ENCODE peak calls at places on chromosomes 5 and 9, in four cellular contexts. M is A549, N is IMR-90, A is K562. Y is an unnamed sample.

GRCh38 chr9:121299125-121299466 is 31.1 kb downstream of the GSN start:
- DNase-seq in A (no peak), N (no peak), M (no peak), Y (no peak)

GRCh38 chr5:34500236-34500836 is 155.8 kb upstream of the RAI14 start:
- DNase-seq in A (no peak), N (no peak), M (no peak), Y (peak)

GRCh38 chr5:135216072-135216812 is 182.2 kb upstream of the PITX1 start:
- DNase-seq in A (no peak), N (no peak), M (no peak), Y (no peak)

GRCh38 chr9:1759901-1760300 is 255.2 kb upstream of the SMARCA2 start:
- DNase-seq in A (no peak), N (no peak), M (no peak), Y (no peak)

GRCh38 chr5:143714629-143715028 is 97.3 kb upstream of the HMHB1 start:
- DNase-seq in A (no peak), M (no peak), N (peak), Y (no peak)

GRCh38 chr9:94783121-94783664 is 56.7 kb downstream of the AOPEP start:
- DNase-seq in M (peak), N (peak), A (no peak), Y (peak)

GRCh38 chr5:17169507-17169906 is 47.9 kb upstream of the BASP1 start:
- DNase-seq in A (no peak), M (no peak), N (peak), Y (peak)

GRCh38 chr5:74442466-74442865 is 198.1 kb downstream of the ENC1 start:
- DNase-seq in A (no peak), M (no peak), N (no peak), Y (no peak)

GRCh38 chr9:93593144-93593655 is 16.8 kb downstream of the PHF2 start:
- DNase-seq in M (no peak), N (no peak), A (no peak), Y (no peak)

GRCh38 chr9:115992834-115993233 is 160.8 kb upstream of the PAPPA start:
- DNase-seq in N (peak), A (no peak), M (no peak), Y (no peak)

GRCh38 chr5:75050415-75050814 is 1.9 kb downstream of the GCNT4 start:
- DNase-seq in M (peak), A (peak), N (no peak), Y (peak)

GRCh38 chr5:123156577-123157296 is 67.7 kb downstream of the PRDM6 start:
- DNase-seq in A (no peak), M (no peak), N (peak), Y (no peak)

GRCh38 chr5:78768781-78769380 is 120.3 kb upstream of the LHFPL2 start:
- DNase-seq in N (no peak), A (no peak), M (no peak), Y (no peak)

GRCh38 chr5:135337064-135337463 is 62.0 kb downstream of the MACROH2A1 start:
- DNase-seq in A (no peak), N (no peak), M (no peak), Y (no peak)

GRCh38 chr9:126304946-126305370 is 21.7 kb upstream of the MVB12B start:
- DNase-seq in A (no peak), N (no peak), M (no peak), Y (no peak)

GRCh38 chr5:87770601-87771121 is 357.9 kb upstream of the CCNH start:
- DNase-seq in M (no peak), N (no peak), A (no peak), Y (no peak)

DNA sequence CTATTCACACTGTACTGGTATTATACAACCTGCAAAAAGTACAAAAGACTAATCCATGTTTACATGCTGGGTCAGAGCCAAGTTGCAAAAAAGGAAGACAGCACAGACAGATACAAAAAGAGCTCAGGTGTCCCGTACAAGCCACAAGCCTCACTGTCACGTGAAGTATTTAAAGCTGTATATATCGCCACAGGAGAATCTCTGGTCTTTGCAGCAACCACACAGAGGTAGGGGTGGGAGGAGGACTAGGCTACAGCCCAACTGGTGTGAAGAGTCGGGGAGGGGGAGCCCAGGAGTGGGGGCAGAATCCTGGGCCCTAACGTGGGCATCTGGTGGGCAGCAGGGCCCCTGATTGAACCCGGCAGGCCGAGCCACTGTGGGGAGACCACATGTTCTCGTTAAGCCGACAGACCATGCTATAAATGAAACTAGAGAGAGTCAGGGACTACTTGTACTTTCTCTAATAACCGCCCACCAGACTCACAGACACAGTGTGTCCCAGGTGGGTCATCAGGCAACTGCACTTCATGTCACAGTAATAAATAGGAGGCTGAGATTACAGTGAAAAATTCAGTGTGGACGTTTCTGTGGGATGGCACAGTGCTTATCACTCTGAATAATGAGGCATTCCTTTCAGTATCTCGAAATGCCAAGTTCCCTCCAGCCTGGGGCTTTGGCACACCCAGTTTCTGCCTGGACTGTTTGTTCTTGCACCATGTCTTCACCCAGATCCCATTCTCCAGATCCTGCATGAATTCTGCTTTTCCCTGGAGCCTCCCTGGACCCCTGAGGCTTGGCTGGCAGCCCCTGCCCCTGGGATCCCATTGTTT is 79.3 kb upstream of the SH3PXD2B start:
- DNase-seq in A (no peak), M (no peak), N (no peak), Y (no peak)
- TF ChIP-seq MAZ in A (no peak), M (no peak), N (no peak), Y (no peak)

GRCh38 chr5:116032991-116033390 is 719 bp downstream of the ARL14EPL start:
- DNase-seq in N (no peak), M (no peak), A (no peak), Y (no peak)

GRCh38 chr5:116038817-116039216 is 6.5 kb downstream of the ARL14EPL start:
- DNase-seq in N (no peak), A (no peak), M (no peak), Y (no peak)

GRCh38 chr5:116035123-116035522 is 2.9 kb downstream of the ARL14EPL start:
- DNase-seq in M (no peak), A (no peak), N (no peak), Y (no peak)

GRCh38 chr5:116042375-116042774 is 10.1 kb downstream of the ARL14EPL start:
- DNase-seq in N (no peak), M (no peak), A (no peak), Y (no peak)

DNA sequence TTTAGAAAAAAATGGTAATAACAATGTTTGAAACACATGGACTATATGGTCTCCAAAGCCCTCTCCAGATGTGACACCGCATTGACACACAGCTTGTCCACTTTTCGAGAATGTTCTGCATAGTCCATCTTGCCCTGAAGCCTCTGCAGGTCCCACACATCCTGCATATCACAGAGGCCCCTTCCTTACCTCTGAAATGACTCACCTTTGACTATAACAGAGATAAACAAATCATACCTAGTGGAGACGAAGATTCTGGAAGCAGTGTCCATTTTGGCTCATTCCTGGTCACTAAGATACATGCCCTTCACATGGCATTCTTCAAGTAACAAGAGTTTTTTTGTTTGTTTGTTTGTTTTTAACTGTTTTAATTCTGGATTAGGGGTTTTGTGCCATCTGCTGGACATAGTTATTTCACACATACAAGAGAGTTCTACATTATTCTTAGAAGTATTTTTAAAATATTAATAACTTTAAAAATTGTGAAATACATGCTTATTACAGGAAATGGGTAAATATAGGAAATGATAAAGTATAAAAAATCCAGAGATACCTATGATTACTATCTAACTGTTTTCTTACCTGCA is 5.1 kb downstream of the ARL14EPL start:
- DNase-seq in N (no peak), A (no peak), M (no peak), Y (no peak)
- TF ChIP-seq MAZ in N (no peak), A (no peak), M (no peak), Y (no peak)

DNA sequence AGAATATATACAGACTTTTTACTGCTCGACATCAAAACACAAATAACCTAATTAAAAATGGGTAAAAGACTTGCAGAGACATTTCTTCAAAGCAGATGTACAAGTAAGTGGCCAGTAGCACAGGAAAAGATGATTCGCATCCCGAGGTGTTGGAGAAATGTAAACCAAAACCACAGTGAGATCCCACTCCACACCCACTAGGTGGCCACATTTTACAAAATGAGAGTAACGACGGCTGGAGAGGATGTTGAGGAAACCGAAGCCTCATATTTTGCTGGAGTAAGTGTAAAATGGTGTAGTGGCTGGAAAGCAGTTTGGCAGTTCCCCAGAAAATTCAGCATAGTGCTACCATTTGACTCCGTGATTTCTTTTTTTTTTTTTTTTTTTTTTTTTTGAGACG is 21.3 kb upstream of the GBGT1 start:
- DNase-seq in N (peak), M (peak), A (peak), Y (peak)
- TF ChIP-seq MAZ in N (no peak), M (no peak), A (no peak), Y (no peak)

GRCh38 chr5:36459191-36460135 is 146.9 kb upstream of the SLC1A3 start:
- DNase-seq in M (no peak), N (no peak), A (peak), Y (peak)

GRCh38 chr5:36452394-36453100 is 150.8 kb upstream of the RANBP3L start:
- DNase-seq in N (no peak), M (no peak), A (no peak), Y (no peak)

GRCh38 chr5:36458746-36459145 is 147.7 kb upstream of the SLC1A3 start:
- DNase-seq in A (no peak), M (no peak), N (no peak), Y (no peak)

GRCh38 chr5:36462295-36463021 is 143.9 kb upstream of the SLC1A3 start:
- DNase-seq in A (no peak), M (no peak), N (no peak), Y (no peak)

GRCh38 chr5:36457511-36458260 is 148.7 kb upstream of the SLC1A3 start:
- DNase-seq in A (no peak), M (no peak), N (no peak), Y (no peak)
- TF ChIP-seq MAZ in A (no peak), M (no peak), N (no peak), Y (no peak)

GRCh38 chr9:37094751-37095150 is 25.6 kb upstream of the ZCCHC7 start:
- DNase-seq in N (no peak), A (no peak), M (no peak), Y (no peak)
- TF ChIP-seq MAZ in N (no peak), A (no peak), M (no peak), Y (no peak)

GRCh38 chr9:114149765-114150340 is 5.5 kb upstream of the COL27A1 start:
- DNase-seq in N (no peak), M (no peak), A (no peak), Y (no peak)
- TF ChIP-seq MAZ in N (no peak), M (no peak), A (no peak), Y (no peak)

GRCh38 chr9:113587471-113588031 is 124.0 kb downstream of the RGS3 start:
- DNase-seq in A (peak), N (peak), M (no peak), Y (no peak)
- TF ChIP-seq MAZ in A (no peak), N (no peak), M (no peak), Y (no peak)

DNA sequence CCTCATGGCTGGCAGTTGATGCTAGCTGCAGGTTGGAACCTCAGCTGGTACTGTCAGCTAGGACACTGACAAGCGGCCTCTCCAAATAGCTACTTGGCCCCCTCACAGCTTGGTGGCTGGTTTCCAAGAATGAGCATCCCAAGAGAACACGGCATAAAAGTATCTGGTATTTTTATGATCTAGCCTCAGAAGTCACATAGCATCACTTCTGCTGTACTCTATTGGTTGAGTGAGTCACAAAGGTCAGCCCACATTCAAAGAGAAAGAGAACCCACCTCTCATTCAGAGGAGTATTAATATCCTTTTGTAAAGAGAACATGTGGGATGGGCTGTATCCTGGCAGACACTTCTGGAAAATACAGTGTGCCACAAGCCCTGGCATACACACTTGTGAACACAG is 6.0 kb upstream of the SIL1 start:
- DNase-seq in A (no peak), N (no peak), M (no peak), Y (no peak)
- TF ChIP-seq MAZ in A (no peak), N (no peak), M (no peak), Y (no peak)

DNA sequence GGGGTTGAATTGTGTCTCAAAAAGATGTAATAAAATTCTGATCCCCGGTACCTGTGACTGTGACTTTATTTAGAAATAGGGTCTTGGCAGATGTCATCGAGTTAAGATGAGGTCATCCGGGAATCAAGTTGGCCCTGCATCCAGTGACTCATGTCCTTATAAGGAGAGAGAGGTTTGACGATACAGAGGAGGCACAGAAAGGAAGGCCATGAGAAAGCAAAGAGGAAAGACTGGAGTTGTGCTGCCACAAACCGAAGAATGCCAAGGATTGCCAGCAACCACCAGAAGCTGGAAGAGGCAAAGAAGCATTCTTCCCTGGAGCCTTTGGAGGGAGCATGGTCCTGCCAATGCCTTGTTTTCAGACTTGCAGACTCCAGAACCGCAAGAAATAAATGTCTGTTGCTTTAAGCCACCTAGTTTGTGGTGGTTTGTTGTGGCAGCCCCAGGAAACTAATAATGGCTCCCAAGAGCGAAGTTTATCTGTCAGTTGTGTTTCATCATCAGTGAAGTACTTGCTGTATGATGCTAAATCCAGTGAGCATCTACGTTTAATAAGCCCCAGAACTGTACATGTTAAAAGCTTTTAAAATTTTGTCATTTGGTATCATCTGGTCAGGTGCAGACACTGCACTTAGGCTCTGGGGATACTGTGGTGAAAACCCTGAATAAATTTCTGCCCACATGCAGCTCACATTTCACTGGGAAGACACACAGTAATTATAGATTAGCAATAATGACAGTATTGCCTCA is 114.8 kb downstream of the TLE4 start:
- DNase-seq in M (no peak), N (peak), A (no peak), Y (no peak)
- TF ChIP-seq MAZ in M (no peak), N (no peak), A (no peak), Y (no peak)

Y was measured in HepG2.